ENCODE peak calls at places on chromosome 1, in nine cellular contexts. F is C1 segment of cervical spinal cord; Y is Peyer's patch; K is AG20443; J is nucleus accumbens; Z is ELF-1; A is stimulated activated CD4-positive, alpha-beta T cell treated with anti-CD3 and anti-CD28 coated beads, Interleukin-1b, Interleukin-23, amount 100 ng/mL, for 4 hours; C is kidney; T is ovary. I is an unnamed sample.

GRCh38 chr1:218718977-218719376 is 373.8 kb downstream of the TGFB2 start:
- DNase-seq in T (no peak), F (no peak), J (no peak), Z (no peak), A (no peak), Y (no peak), K (no peak), C (no peak), I (no peak)

GRCh38 chr1:51558375-51558924 is 39.4 kb upstream of the EPS15 start:
- DNase-seq in K (peak), A (no peak), Y (no peak), F (no peak), T (no peak), J (no peak), C (no peak), Z (peak), I (no peak)

GRCh38 chr1:45804671-45804973 is 1.2 kb downstream of the MAST2 start:
- DNase-seq in Y (no peak), A (no peak), F (no peak), C (no peak), J (no peak), K (no peak), T (no peak), Z (no peak), I (no peak)

GRCh38 chr1:174022080-174022975 is at the start of gene RC3H1:
- DNase-seq in Y (peak), F (peak), Z (peak), J (peak), C (peak), K (peak), A (peak), T (peak), I (peak)

GRCh38 chr1:175540928-175541645 is 202.3 kb downstream of the TNR start:
- DNase-seq in Z (no peak), T (no peak), C (no peak), Y (no peak), F (no peak), K (no peak), A (no peak), J (no peak), I (no peak)

GRCh38 chr1:10943991-10944730 is 68.3 kb upstream of the TARDBP start:
- DNase-seq in C (no peak), F (no peak), Z (peak), T (no peak), A (no peak), Y (peak), J (no peak), K (peak), I (no peak)

GRCh38 chr1:63813829-63814277 is 40.0 kb downstream of the ROR1 start:
- DNase-seq in J (no peak), K (peak), C (no peak), T (peak), Z (no peak), F (no peak), A (no peak), Y (no peak), I (no peak)

GRCh38 chr1:10070206-10070605 is 37.4 kb downstream of the UBE4B start:
- DNase-seq in T (no peak), K (no peak), J (no peak), C (no peak), A (no peak), F (no peak), Z (no peak), Y (no peak), I (no peak)

GRCh38 chr1:115596080-115596795 is 45.5 kb upstream of the VANGL1 start:
- DNase-seq in Z (no peak), J (no peak), K (no peak), T (no peak), C (no peak), Y (no peak), F (no peak), A (no peak), I (no peak)

GRCh38 chr1:58812468-58812867 is 28.6 kb upstream of the JUN start:
- DNase-seq in A (no peak), F (no peak), Z (no peak), Y (no peak), T (no peak), C (no peak), K (no peak), J (no peak), I (no peak)

GRCh38 chr1:31366796-31367195 is 6.1 kb downstream of the FABP3 start:
- DNase-seq in T (no peak), Z (no peak), K (no peak), J (no peak), Y (no peak), F (no peak), A (no peak), C (no peak), I (no peak)

GRCh38 chr1:35707253-35708178 is 11.2 kb downstream of the C1orf216 start:
- DNase-seq in Y (peak), J (peak), K (peak), F (no peak), C (peak), T (no peak), Z (peak), A (no peak), I (no peak)

GRCh38 chr1:219498666-219499065 is 114.2 kb downstream of the ZC3H11B start:
- DNase-seq in Y (peak), A (no peak), C (no peak), F (no peak), T (no peak), K (peak), Z (no peak), J (no peak), I (no peak)

GRCh38 chr1:35452086-35452485 is 105.1 kb downstream of the KIAA0319L start:
- DNase-seq in Z (no peak), T (no peak), C (no peak), K (peak), A (no peak), Y (peak), J (no peak), F (peak), I (no peak)

GRCh38 chr1:234884006-234884405 is 244.6 kb downstream of the TOMM20 start:
- DNase-seq in Z (no peak), Y (no peak), A (no peak), T (no peak), K (no peak), F (no peak), J (no peak), C (no peak), I (no peak)

GRCh38 chr1:155209373-155209721 is 852 bp downstream of the MTX1 start:
- DNase-seq in K (peak), F (no peak), Y (no peak), C (no peak), J (no peak), Z (no peak), A (no peak), T (no peak), I (no peak)

GRCh38 chr1:93000291-93000690 is 39.0 kb upstream of the DIPK1A start:
- DNase-seq in T (no peak), A (no peak), C (no peak), J (no peak), Y (no peak), F (no peak), Z (peak), K (no peak), I (no peak)

I was measured in spleen.